ENCODE peak calls at places on chromosomes 13 and 19, in four cellular contexts. One of them, this sample, is unnamed.

GRCh38 chr13:62643007-62643483 is 1227.4 kb upstream of the PCDH20 start:
- DNase-seq in bronchial epithelial cell: peak; percentile 19
- DNase-seq in left ventricle myocardium inferior: no peak
- DNase-seq in breast epithelium: no peak
- DNase-seq in this sample: peak; percentile 8

GRCh38 chr19:31232871-31233270 is 116.4 kb downstream of the TSHZ3 start:
- DNase-seq in bronchial epithelial cell: peak; percentile 62
- DNase-seq in left ventricle myocardium inferior: no peak
- DNase-seq in breast epithelium: no peak
- DNase-seq in this sample: peak; percentile 90

GRCh38 chr19:48419158-48419920 is 25.9 kb downstream of the GRIN2D start:
- DNase-seq in bronchial epithelial cell: no peak
- DNase-seq in left ventricle myocardium inferior: peak; percentile 43
- DNase-seq in breast epithelium: no peak
- DNase-seq in this sample: peak; percentile 36

GRCh38 chr13:106468207-106468606 is 67.3 kb downstream of the EFNB2 start:
- DNase-seq in bronchial epithelial cell: no peak
- DNase-seq in left ventricle myocardium inferior: peak; percentile 44
- DNase-seq in breast epithelium: no peak
- DNase-seq in this sample: no peak

GRCh38 chr13:19763618-19764017 is 19.1 kb downstream of the PSPC1 start:
- DNase-seq in bronchial epithelial cell: no peak
- DNase-seq in left ventricle myocardium inferior: no peak
- DNase-seq in breast epithelium: no peak
- DNase-seq in this sample: no peak

GRCh38 chr19:38062959-38063786 is 156.2 kb downstream of the SIPA1L3 start:
- DNase-seq in bronchial epithelial cell: no peak
- DNase-seq in left ventricle myocardium inferior: no peak
- DNase-seq in breast epithelium: no peak
- DNase-seq in this sample: no peak

GRCh38 chr19:49488046-49488862 is 846 bp downstream of the RPL13A start:
- DNase-seq in bronchial epithelial cell: no peak
- DNase-seq in left ventricle myocardium inferior: no peak
- DNase-seq in breast epithelium: no peak
- DNase-seq in this sample: no peak

GRCh38 chr13:33015791-33016323 is 366 bp upstream of the KL start:
- DNase-seq in bronchial epithelial cell: no peak
- DNase-seq in left ventricle myocardium inferior: peak; percentile 19
- DNase-seq in breast epithelium: peak; percentile 51
- DNase-seq in this sample: no peak

GRCh38 chr13:109431217-109431616 is 355.2 kb downstream of the IRS2 start:
- DNase-seq in bronchial epithelial cell: no peak
- DNase-seq in left ventricle myocardium inferior: no peak
- DNase-seq in breast epithelium: no peak
- DNase-seq in this sample: no peak

GRCh38 chr19:49339364-49340068 is 4.3 kb downstream of the CD37 start:
- DNase-seq in bronchial epithelial cell: peak; percentile 82
- DNase-seq in left ventricle myocardium inferior: peak; percentile 90
- DNase-seq in breast epithelium: peak; percentile 83
- DNase-seq in this sample: peak; percentile 85

GRCh38 chr13:26377038-26377437 is 123.1 kb downstream of the CDK8 start:
- DNase-seq in bronchial epithelial cell: peak; percentile 20
- DNase-seq in left ventricle myocardium inferior: no peak
- DNase-seq in breast epithelium: no peak
- DNase-seq in this sample: peak; percentile 20

GRCh38 chr13:30726192-30726591 is 9.2 kb upstream of the ALOX5AP start:
- DNase-seq in bronchial epithelial cell: no peak
- DNase-seq in left ventricle myocardium inferior: no peak
- DNase-seq in breast epithelium: no peak
- DNase-seq in this sample: no peak

GRCh38 chr13:109605846-109606245 is 180.5 kb downstream of the IRS2 start:
- DNase-seq in bronchial epithelial cell: no peak
- DNase-seq in left ventricle myocardium inferior: no peak
- DNase-seq in breast epithelium: no peak
- DNase-seq in this sample: no peak

GRCh38 chr13:50740052-50740741 is 103.3 kb downstream of the DLEU7 start:
- DNase-seq in bronchial epithelial cell: no peak
- DNase-seq in left ventricle myocardium inferior: no peak
- DNase-seq in breast epithelium: no peak
- DNase-seq in this sample: no peak

GRCh38 chr19:46924874-46925547 is 64.2 kb downstream of the ARHGAP35 start:
- DNase-seq in bronchial epithelial cell: peak; percentile 51
- DNase-seq in left ventricle myocardium inferior: no peak
- DNase-seq in breast epithelium: no peak
- DNase-seq in this sample: no peak

GRCh38 chr13:69280399-69280798 is 827.2 kb upstream of the ATXN8OS start:
- DNase-seq in bronchial epithelial cell: no peak
- DNase-seq in left ventricle myocardium inferior: no peak
- DNase-seq in breast epithelium: no peak
- DNase-seq in this sample: no peak

GRCh38 chr13:30872685-30873443 is 33.2 kb upstream of the MEDAG start:
- DNase-seq in bronchial epithelial cell: no peak
- DNase-seq in left ventricle myocardium inferior: no peak
- DNase-seq in breast epithelium: no peak
- DNase-seq in this sample: peak; percentile 91

DNA sequence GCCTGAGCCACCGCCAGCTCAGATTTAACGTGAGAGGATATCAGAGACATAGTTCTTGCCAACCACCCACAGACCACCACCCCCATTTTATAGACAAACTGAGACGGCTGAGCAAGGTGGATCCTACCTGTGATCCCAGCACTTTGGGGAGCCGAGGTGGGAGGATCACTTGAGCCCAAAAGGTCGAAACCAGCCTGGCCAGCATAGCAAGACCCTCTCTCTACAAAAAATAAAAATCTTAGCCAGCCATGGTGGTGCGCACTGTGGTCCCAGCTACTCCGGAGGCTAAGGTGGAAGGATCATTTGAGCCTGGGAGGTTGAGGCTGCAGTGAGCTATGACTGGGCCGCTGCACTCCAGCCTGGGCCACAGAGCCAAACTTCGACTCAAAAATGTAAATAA is 30.6 kb upstream of the NDUFS7 start:
- DNase-seq in bronchial epithelial cell: no peak
- DNase-seq in left ventricle myocardium inferior: no peak
- DNase-seq in breast epithelium: no peak
- DNase-seq in this sample: no peak
- TF ChIP-seq CTCF in bronchial epithelial cell: no peak
- TF ChIP-seq CTCF in left ventricle myocardium inferior: no peak
- TF ChIP-seq CTCF in breast epithelium: no peak
- TF ChIP-seq CTCF in this sample: no peak

DNA sequence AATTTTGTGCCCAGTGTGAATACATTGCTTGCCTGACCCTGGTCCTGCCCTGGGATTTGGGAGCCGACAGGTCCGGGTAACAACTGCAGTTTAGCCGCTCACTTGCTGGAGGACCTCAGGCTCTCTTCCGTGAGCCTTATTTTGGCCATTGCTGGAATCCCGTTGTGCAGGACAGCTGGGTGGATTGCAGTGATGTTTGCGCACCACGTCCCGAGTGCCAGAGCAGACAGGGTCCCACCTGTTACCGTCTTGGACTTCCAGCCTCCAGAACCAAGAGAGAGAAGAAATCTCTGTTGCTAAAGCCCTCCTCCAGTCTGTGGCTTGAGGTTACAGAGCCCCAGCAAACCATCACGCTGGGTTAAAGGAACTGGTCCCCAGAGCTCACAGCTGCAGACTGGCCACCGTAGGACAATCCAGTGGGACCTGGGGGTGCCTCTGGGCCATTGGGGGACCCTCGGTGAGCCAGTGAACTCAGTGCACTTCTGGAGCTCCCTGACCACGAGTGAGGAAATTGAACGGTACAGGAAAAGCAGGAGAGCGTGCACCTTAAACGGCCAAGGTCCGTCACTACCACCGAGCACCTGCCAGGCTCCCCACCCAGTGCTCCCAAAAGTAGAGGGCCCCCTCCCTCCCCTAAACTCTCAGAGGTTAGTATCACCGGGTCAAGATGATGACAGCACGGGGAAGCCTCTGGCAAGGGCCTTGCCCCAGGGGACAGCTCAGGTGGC is 92.9 kb downstream of the GNG7 start:
- DNase-seq in bronchial epithelial cell: no peak
- DNase-seq in left ventricle myocardium inferior: peak; percentile 7
- DNase-seq in breast epithelium: no peak
- DNase-seq in this sample: no peak
- TF ChIP-seq CTCF in bronchial epithelial cell: no peak
- TF ChIP-seq CTCF in left ventricle myocardium inferior: no peak
- TF ChIP-seq CTCF in breast epithelium: no peak
- TF ChIP-seq CTCF in this sample: no peak

GRCh38 chr19:17680235-17680722 is 7.9 kb downstream of the UNC13A start:
- DNase-seq in bronchial epithelial cell: peak; percentile 22
- DNase-seq in left ventricle myocardium inferior: peak; percentile 82
- DNase-seq in breast epithelium: no peak
- DNase-seq in this sample: peak; percentile 70
- TF ChIP-seq CTCF in bronchial epithelial cell: no peak
- TF ChIP-seq CTCF in left ventricle myocardium inferior: no peak
- TF ChIP-seq CTCF in breast epithelium: no peak
- TF ChIP-seq CTCF in this sample: no peak

GRCh38 chr19:56105090-56105701 is 15.9 kb downstream of the ZNF787 start:
- DNase-seq in bronchial epithelial cell: peak; percentile 56
- DNase-seq in left ventricle myocardium inferior: peak; percentile 63
- DNase-seq in breast epithelium: peak; percentile 89
- DNase-seq in this sample: peak; percentile 57
- TF ChIP-seq CTCF in bronchial epithelial cell: peak; percentile 83
- TF ChIP-seq CTCF in left ventricle myocardium inferior: peak; percentile 77
- TF ChIP-seq CTCF in breast epithelium: peak; percentile 63
- TF ChIP-seq CTCF in this sample: peak; percentile 51

DNA sequence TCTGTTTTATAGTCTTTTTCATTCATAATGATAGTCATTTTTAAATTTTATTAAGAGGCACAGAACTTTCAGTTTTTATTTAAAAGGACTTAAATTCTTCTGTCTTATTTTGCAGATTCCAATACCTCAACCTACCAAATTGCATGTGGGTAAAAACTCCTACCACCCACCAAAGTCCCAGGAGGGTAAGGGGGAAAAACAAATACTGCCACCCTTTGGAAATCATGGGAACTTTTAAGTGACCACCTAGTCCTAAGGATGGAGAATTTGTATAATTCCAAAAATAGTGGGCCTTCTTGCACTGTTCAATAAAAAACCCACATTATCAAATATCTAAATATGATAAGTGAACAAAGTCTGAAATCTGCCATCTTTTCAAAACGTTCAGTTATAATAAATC is 9.7 kb downstream of the SUPT20H start:
- DNase-seq in bronchial epithelial cell: no peak
- DNase-seq in left ventricle myocardium inferior: no peak
- DNase-seq in breast epithelium: no peak
- DNase-seq in this sample: no peak
- TF ChIP-seq CTCF in bronchial epithelial cell: no peak
- TF ChIP-seq CTCF in left ventricle myocardium inferior: no peak
- TF ChIP-seq CTCF in breast epithelium: no peak
- TF ChIP-seq CTCF in this sample: no peak

GRCh38 chr19:13833330-13834265 is 38.4 kb downstream of the ZSWIM4 start:
- DNase-seq in bronchial epithelial cell: peak; percentile 73
- DNase-seq in left ventricle myocardium inferior: peak; percentile 96
- DNase-seq in breast epithelium: peak; percentile 99
- DNase-seq in this sample: peak; percentile 90
- TF ChIP-seq CTCF in bronchial epithelial cell: peak; percentile 71
- TF ChIP-seq CTCF in left ventricle myocardium inferior: peak; percentile 46
- TF ChIP-seq CTCF in breast epithelium: no peak
- TF ChIP-seq CTCF in this sample: peak; percentile 29

GRCh38 chr13:29522044-29522685 is 73.3 kb downstream of the SLC7A1 start:
- DNase-seq in bronchial epithelial cell: no peak
- DNase-seq in left ventricle myocardium inferior: no peak
- DNase-seq in breast epithelium: no peak
- DNase-seq in this sample: peak; percentile 97
- TF ChIP-seq CTCF in bronchial epithelial cell: no peak
- TF ChIP-seq CTCF in left ventricle myocardium inferior: no peak
- TF ChIP-seq CTCF in breast epithelium: no peak
- TF ChIP-seq CTCF in this sample: no peak

GRCh38 chr19:40807147-40808020 is 8.4 kb downstream of the EGLN2 start:
- DNase-seq in bronchial epithelial cell: no peak
- DNase-seq in left ventricle myocardium inferior: no peak
- DNase-seq in breast epithelium: no peak
- DNase-seq in this sample: no peak
- TF ChIP-seq CTCF in bronchial epithelial cell: peak; percentile 47
- TF ChIP-seq CTCF in left ventricle myocardium inferior: peak; percentile 19
- TF ChIP-seq CTCF in breast epithelium: no peak
- TF ChIP-seq CTCF in this sample: peak; percentile 28

This sample was measured in fibroblast of pulmonary artery.